ENCODE peak calls at places on chromosomes 1 and 21, in ten cellular contexts. Q is lung; U is right cardiac atrium; N is CD8-positive, alpha-beta T cell; V is colonic mucosa; O is cardiac muscle cell; T is fibroblast of lung; K is kidney epithelial cell; R is upper lobe of left lung; A is A673. M is an unnamed sample.

GRCh38 chr1:47013239-47013638 is 10.2 kb upstream of the CYP4X1 start:
- DNase-seq in Q (no peak), U (no peak), N (no peak), V (no peak), O (no peak), T (no peak), K (no peak), R (no peak), A (no peak), M (no peak)

GRCh38 chr1:245067257-245067656 is 87.5 kb upstream of the KIF26B start:
- DNase-seq in Q (no peak), U (no peak), N (no peak), V (no peak), O (no peak), T (peak; percentile 60), K (no peak), R (no peak), A (no peak), M (no peak)

GRCh38 chr1:63261736-63262142 is 60.6 kb upstream of the FOXD3 start:
- DNase-seq in Q (no peak), U (no peak), N (no peak), V (no peak), O (no peak), T (no peak), K (no peak), R (no peak), A (no peak), M (no peak)

GRCh38 chr1:201255470-201256362 is 27.6 kb upstream of the PKP1 start:
- DNase-seq in Q (no peak), U (no peak), N (no peak), V (no peak), O (no peak), T (no peak), K (no peak), R (no peak), A (no peak), M (no peak)

GRCh38 chr21:43806017-43806710 is 16.8 kb downstream of the RRP1 start:
- DNase-seq in Q (no peak), U (no peak), N (no peak), V (no peak), O (no peak), T (no peak), K (no peak), R (peak; percentile 42), A (no peak), M (no peak)

GRCh38 chr1:209435654-209436566 is 147.6 kb upstream of the CAMK1G start:
- DNase-seq in Q (peak; percentile 60), U (peak; percentile 54), N (no peak), V (peak; percentile 45), O (peak; percentile 82), T (peak; percentile 74), K (peak; percentile 60), R (no peak), A (peak; percentile 74), M (peak; percentile 34)

GRCh38 chr1:23756676-23757075 is 13.4 kb downstream of the ELOA start:
- DNase-seq in Q (no peak), U (no peak), N (no peak), V (no peak), O (no peak), T (peak; percentile 57), K (peak; percentile 61), R (no peak), A (no peak), M (no peak)

GRCh38 chr1:204194080-204194479 is 2.2 kb downstream of the KISS1 start:
- DNase-seq in Q (no peak), U (no peak), N (no peak), V (peak; percentile 32), O (no peak), T (no peak), K (no peak), R (no peak), A (no peak), M (no peak)

GRCh38 chr1:111141245-111141644 is 1.2 kb downstream of the CEPT1 start:
- DNase-seq in Q (no peak), U (no peak), N (no peak), V (no peak), O (no peak), T (no peak), K (no peak), R (no peak), A (no peak), M (no peak)

GRCh38 chr1:69737527-69738176 is 169.9 kb downstream of the LRRC7 start:
- DNase-seq in Q (peak; percentile 34), U (no peak), N (no peak), V (peak; percentile 27), O (peak; percentile 60), T (peak; percentile 58), K (peak; percentile 12), R (no peak), A (peak; percentile 84), M (peak; percentile 2)

GRCh38 chr1:111199881-111200801 is at the start of gene DENND2D:
- DNase-seq in Q (peak; percentile 71), U (peak; percentile 59), N (peak; percentile 59), V (peak; percentile 73), O (no peak), T (no peak), K (no peak), R (no peak), A (no peak), M (no peak)

DNA sequence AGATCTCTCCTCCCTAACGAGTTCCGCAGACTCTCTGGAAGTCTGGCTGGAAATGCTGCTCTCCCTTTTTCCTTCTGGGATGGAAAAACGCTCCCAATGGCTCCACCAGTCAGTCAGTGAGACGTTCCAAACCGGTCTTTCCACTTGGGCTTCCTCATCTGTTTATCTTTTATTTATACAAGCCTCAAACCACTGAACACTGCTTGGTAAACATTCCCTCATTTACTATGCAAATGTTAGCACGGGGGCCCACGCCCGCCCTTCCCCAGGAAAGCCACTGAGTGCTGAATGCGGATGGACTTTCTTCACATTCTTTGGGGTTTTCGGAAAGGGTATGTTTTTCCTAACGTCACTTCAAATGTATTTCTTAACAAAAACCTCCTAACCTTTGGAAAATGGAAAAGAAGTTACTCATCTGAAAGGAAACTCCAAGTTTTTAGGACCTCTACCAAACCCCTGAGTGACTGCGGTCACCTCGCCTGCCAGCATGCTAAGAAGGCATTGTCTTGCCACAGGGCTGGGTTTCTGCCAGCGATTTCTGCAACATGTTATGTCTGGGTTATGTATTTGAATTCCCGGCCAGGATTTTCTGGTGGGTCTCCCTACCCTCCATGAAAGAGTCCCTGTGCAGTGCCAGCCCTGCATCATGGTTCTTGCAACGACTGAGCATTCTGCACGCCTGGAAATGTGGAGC is 14.0 kb upstream of the UMODL1 start:
- DNase-seq in Q (peak; percentile 75), U (peak; percentile 44), N (no peak), V (peak; percentile 89), O (no peak), T (peak; percentile 99), K (no peak), R (peak; percentile 69), A (no peak), M (no peak)
- H3K4me3 ChIP-seq in Q (no peak overlapping the region), U (no peak overlapping the region), N (no peak overlapping the region), V (no peak overlapping the region), O (no peak overlapping the region), T (peak overlapping the region; percentile 8), K (no peak overlapping the region), R (no peak overlapping the region), A (no peak overlapping the region), M (no peak overlapping the region)

DNA sequence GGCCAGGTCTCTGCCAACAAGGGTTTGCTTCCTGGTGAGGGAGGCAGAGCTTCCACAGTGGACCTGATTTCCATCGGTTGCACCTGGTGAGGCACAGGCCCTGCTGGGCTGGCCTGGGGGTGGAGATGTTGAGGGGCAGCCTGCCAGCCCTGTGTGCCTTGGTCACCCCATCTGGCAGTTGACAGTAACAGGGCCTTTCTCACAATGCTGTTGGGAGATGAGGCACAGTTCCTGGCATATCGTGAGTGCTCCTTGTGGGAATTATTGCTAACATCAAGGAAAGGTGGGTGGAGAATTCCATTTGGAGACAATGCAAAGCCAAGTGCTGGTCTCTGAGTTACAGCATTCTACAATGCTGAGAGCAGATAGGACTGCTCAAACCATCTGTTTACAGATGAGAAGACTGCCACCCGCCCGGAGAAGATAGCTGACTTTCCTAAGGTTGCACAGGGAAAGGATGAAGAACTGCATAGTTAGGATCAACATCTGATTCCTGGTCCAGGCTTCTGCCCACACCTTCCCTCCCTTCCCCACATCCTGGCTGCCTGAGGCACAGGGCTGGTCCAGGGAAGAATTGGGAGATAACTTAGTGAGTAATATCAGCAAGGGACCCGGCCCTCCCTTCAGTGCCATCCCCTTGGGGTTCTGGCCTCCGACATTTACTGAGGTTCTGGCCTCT is 1.8 kb downstream of the SERINC2 start:
- DNase-seq in Q (no peak), U (no peak), N (no peak), V (no peak), O (no peak), T (no peak), K (no peak), R (no peak), A (no peak), M (no peak)
- H3K4me3 ChIP-seq in Q (no peak overlapping the region), U (no peak overlapping the region), N (no peak overlapping the region), V (peak overlapping the region; percentile 79), O (no peak overlapping the region), T (peak overlapping the region; percentile 67), K (peak overlapping the region; percentile 80), R (peak overlapping the region; percentile 81), A (no peak overlapping the region), M (no peak overlapping the region)

DNA sequence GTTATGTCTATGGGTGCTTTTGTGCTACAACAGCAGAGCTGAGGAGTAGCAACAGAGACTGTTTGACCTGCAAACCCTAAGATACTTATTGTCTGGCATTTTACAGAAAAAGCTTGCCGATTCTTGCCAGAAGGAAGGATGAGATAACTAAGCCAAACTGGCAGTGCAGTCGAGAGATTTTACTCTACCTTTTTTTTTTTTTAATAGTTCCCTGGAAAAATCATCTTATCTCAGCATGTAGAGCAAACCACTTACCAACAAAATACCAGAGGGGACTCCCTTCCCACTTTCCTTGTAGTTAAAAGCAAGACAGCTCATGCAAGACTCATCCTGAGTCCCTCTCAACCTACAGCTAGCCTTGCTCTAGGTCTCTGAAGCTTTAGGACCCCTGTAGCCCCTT is 132.9 kb downstream of the SYT2 start:
- DNase-seq in Q (no peak), U (no peak), N (no peak), V (no peak), O (no peak), T (peak; percentile 80), K (no peak), R (no peak), A (no peak), M (no peak)
- H3K4me3 ChIP-seq in Q (no peak overlapping the region), U (no peak overlapping the region), N (no peak overlapping the region), V (no peak overlapping the region), O (no peak overlapping the region), T (no peak overlapping the region), K (no peak overlapping the region), R (no peak overlapping the region), A (peak overlapping the region; percentile 14), M (no peak overlapping the region)

DNA sequence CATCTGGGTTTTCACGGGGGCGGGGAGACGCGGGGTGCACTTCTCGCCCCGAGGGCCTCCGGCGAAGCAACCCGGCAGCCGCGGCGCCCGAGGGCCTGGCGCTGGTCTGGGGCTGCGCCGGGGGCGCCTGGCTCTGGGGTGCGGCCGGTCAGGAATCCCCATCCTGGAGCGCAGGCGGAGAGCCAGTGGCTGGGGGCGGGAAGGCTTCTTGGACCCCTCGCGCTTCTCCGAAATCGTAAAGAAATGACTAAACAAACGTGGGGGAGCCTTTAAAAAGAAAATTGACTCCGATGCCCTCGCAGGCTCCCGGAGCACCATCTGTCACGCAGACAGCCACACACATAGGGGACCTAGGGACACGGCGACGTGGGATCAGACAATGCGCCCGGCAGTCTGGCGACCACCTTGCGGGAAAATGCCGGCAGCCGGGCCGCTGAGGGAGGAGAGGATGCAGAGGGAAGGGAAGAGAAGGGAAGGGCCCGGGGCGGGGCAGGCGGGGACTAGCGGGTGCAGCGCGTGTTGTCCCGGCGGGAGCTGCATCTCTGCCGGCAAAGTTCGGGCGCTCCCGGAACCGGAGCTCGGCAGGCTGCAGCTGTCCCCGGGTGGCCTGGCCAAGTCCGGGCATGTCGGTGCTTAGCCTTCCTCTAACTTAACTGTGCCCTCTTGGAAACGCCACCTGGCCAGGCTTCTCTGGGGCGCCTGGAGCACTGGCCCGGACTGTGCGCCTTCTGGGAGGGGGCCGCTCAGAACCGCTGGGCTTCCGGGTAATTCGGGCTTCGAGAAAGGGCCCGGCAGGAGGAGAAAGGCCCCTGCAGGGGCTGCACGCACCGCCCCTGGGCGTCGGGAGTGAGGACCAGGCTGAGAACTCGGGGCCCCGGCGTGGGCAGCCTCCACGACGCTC is 1.9 kb downstream of the NHLH2 start:
- DNase-seq in Q (no peak), U (peak; percentile 18), N (no peak), V (peak; percentile 33), O (peak; percentile 53), T (peak; percentile 14), K (no peak), R (peak; percentile 88), A (peak; percentile 41), M (no peak)
- H3K4me3 ChIP-seq in Q (peak overlapping the region; percentile 27), U (peak overlapping the region; percentile 48), N (no peak overlapping the region), V (peak overlapping the region; percentile 16), O (peak overlapping the region; percentile 15), T (no peak overlapping the region), K (peak overlapping the region; percentile 22), R (peak overlapping the region; percentile 42), A (peak overlapping the region; percentile 30), M (no peak overlapping the region)

M was measured in CD4-positive, CD25-positive, alpha-beta regulatory T cell.